ENCODE peak calls at places on chromosomes 13 and 19, in five cellular contexts. Z, F, W, O and N are unnamed samples.

GRCh38 chr13:71801781-71802180 is 65.2 kb downstream of the DACH1 start:
- DNase-seq in Z (no peak), F (no peak), W (no peak), O (no peak), N (no peak)

GRCh38 chr13:38228322-38228721 is 121.3 kb upstream of the UFM1 start:
- DNase-seq in Z (no peak), F (no peak), W (no peak), O (no peak), N (no peak)

GRCh38 chr19:2097330-2098327 is 914 bp downstream of the IZUMO4 start:
- DNase-seq in Z (no peak), F (no peak), W (no peak), O (no peak), N (no peak)

GRCh38 chr19:3234800-3235199 is 10.3 kb downstream of the CELF5 start:
- DNase-seq in Z (no peak), F (no peak), W (no peak), O (no peak), N (no peak)

GRCh38 chr13:71879129-71879535 is 12.1 kb upstream of the DACH1 start:
- DNase-seq in Z (no peak), F (peak), W (no peak), O (no peak), N (no peak)

GRCh38 chr13:114126789-114127472 is 5.5 kb downstream of the RASA3 start:
- DNase-seq in Z (no peak), F (no peak), W (no peak), O (no peak), N (no peak)

GRCh38 chr13:90622547-90622946 is 724.9 kb upstream of the MIR17HG start:
- DNase-seq in Z (no peak), F (no peak), W (no peak), O (no peak), N (no peak)

GRCh38 chr13:106561551-106562170 is 6.3 kb downstream of the ARGLU1 start:
- DNase-seq in Z (no peak), F (peak), W (no peak), O (no peak), N (no peak)

GRCh38 chr13:48949566-48950506 is 25.9 kb upstream of the FNDC3A start:
- DNase-seq in Z (no peak), F (no peak), W (no peak), O (no peak), N (no peak)

GRCh38 chr13:44237276-44237767 is 136.3 kb upstream of the SERP2 start:
- DNase-seq in Z (no peak), F (peak), W (peak), O (peak), N (peak)

GRCh38 chr19:19382118-19382517 is 23.4 kb upstream of the GATAD2A start:
- DNase-seq in Z (no peak), F (no peak), W (no peak), O (no peak), N (no peak)

GRCh38 chr19:14775855-14776254 is 2.5 kb downstream of the ADGRE2 start:
- DNase-seq in Z (no peak), F (no peak), W (no peak), O (peak), N (no peak)

GRCh38 chr13:48096670-48097069 is 1.8 kb upstream of the MED4 start:
- DNase-seq in Z (no peak), F (peak), W (no peak), O (no peak), N (no peak)

GRCh38 chr19:23792784-23793183 is 34.1 kb upstream of the ZNF681 start:
- DNase-seq in Z (no peak), F (no peak), W (no peak), O (no peak), N (no peak)

DNA sequence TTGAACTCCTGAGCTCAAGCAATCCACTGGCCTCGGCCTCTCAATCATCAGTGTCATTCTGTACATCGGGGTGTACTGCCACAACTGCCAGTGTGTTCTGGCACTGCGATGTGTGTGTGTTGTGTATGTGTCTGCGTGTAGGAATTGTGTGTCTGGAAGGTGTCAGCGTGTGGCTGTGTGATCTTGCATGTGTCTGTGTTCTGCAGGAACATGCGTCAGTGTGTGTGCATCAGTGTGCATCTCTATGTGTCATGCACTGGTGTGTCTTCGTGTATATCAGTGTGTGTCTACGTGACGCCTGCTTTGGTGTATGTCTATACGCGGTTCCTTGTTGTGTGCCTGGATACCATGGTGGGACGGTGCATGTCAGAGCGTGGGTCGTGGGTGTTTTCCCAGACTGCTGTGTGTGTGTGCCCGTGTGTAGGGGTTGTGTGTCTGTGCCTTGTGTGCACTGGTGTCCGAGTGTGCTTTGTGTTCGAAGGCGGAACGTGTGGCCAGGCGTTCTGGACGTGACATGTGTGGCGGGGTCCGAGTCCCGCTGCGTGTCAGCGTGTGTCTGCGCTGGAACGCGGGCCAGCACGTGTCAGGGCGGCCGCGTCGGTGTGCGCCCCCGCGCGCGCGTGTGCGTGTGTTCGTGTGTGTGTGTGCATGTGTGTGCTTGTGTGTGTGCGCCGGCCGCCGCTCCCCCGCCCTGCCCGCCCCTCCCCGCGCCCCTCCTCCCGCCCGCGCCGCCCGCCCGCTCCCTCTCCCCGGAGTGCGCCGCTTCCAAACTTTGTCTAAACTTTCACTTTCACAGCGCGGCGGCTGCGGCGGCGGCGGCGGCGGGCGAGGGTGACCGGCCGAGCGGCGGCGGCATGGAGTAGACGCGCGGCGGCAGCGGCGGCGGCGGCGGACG is at the start of gene NFIX:
- DNase-seq in Z (no peak), F (peak), W (peak), O (peak), N (no peak)
- H3K27ac ChIP-seq in Z (no peak), F (peak), W (peak), O (peak), N (no peak)

GRCh38 chr13:24080134-24080533 is 80.4 kb upstream of the SPATA13 start:
- DNase-seq in Z (no peak), F (no peak), W (no peak), O (no peak), N (no peak)
- TF ChIP-seq CTCF in Z (no peak), F (no peak), W (no peak), O (no peak), N (no peak)

GRCh38 chr13:40483601-40484000 is 182.8 kb downstream of the FOXO1 start:
- DNase-seq in Z (no peak), F (no peak), W (no peak), O (peak), N (no peak)
- H3K4me3 ChIP-seq in Z (no peak), F (no peak), W (no peak), O (no peak), N (no peak)

GRCh38 chr13:110263906-110264305 is 43.1 kb downstream of the COL4A1 start:
- DNase-seq in Z (no peak), F (peak), W (no peak), O (no peak), N (no peak)

GRCh38 chr13:110266431-110266809 is 40.5 kb downstream of the COL4A1 start:
- DNase-seq in Z (no peak), F (no peak), W (no peak), O (no peak), N (no peak)

GRCh38 chr13:110265682-110266430 is 41.1 kb downstream of the COL4A1 start:
- DNase-seq in Z (no peak), F (no peak), W (no peak), O (no peak), N (no peak)

GRCh38 chr13:110264685-110265275 is 42.2 kb downstream of the COL4A1 start:
- DNase-seq in Z (no peak), F (no peak), W (no peak), O (no peak), N (no peak)

GRCh38 chr13:110265341-110265681 is 41.6 kb downstream of the COL4A1 start:
- DNase-seq in Z (no peak), F (no peak), W (no peak), O (no peak), N (no peak)
- H3K27ac ChIP-seq in Z (no peak), F (no peak), W (no peak), O (no peak), N (no peak)

DNA sequence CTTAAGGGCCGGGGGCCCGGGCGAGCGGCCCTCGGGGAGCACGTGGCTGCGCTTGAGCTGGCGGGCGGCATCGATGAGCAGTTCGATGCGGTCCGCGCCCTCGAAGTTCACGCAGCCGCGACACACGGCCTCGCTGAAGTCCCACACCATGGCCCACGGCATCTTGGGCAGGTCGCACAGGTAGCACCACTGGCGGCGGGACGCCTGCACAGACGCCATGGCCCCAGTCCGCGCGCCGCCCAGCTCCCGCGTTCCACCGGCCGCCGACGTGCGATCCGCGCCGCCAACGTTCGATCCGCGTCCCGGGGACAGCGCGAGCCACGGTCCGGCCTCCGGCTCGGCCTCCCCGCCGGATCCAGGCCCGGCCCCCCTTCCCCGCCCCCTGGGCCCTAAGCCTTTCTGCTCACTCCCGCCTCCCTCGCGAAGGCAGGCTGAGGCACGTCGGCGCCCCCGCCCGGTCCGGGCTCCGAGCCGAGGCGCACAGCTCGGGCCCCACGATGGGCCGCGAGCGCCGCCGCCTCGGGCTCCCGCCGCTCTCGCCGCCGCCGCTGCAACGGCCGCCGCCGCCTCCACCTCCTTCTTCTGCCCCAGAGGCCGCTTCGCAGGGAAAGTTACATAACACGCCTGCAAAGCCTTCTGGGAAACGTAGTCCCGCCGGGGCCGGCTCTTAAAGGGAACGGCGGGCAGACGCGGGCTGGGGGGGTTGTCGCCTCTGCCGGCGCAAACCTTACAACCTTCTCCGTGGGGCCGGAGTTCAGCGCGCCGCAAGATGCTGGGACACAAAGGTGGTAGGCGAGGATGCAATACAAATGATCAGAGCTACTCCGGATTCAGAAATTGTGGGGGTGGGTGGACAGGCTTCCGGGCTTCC is at the start of gene IRF2BP1:
- DNase-seq in Z (peak), F (peak), W (peak), O (peak), N (peak)
- TF ChIP-seq CTCF in Z (no peak), F (no peak), W (no peak), O (no peak), N (no peak)

GRCh38 chr19:30307191-30307974 is 64.8 kb upstream of the ZNF536 start:
- DNase-seq in Z (no peak), F (no peak), W (no peak), O (no peak), N (no peak)

GRCh38 chr19:30303131-30303654 is 69.0 kb upstream of the ZNF536 start:
- DNase-seq in Z (no peak), F (no peak), W (no peak), O (no peak), N (no peak)

GRCh38 chr19:30302076-30302475 is 70.1 kb upstream of the ZNF536 start:
- DNase-seq in Z (no peak), F (no peak), W (no peak), O (no peak), N (no peak)

GRCh38 chr19:30304540-30304939 is 67.6 kb upstream of the ZNF536 start:
- DNase-seq in Z (no peak), F (no peak), W (no peak), O (no peak), N (no peak)

DNA sequence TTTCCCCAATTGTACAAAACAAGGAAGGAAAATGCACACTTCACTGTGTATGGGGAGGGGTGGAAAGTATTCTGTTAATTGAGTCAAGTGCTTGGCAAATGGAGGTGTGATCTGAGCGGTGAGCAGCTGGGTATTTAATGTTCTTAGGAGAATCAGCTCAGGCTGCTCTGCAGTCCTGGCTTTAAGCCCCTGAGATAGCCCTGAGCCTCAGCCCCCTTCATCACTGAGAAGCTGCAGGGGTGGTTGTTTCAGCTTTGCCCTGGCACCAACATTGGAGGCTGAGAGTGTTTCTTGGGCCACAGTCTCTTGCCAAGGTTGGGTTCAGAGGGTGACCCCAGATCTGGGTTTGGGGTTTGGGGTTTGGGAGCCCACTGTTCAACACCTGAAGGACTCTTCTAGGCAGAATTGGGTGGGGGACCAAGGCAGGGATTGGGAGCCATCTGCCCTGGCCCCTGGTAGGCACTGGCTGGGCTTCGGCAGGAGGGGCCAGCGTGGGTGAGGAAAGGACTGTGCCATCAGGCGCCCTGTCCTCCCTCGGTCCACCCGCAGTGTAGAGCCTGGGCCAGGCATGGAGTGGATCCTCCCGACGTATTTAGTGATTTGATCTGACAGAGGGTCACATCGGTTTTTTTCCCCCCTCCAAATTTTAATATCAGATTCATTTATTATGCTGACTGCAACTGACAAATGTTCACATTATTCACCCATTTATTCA is 66.7 kb upstream of the ZNF536 start:
- DNase-seq in Z (no peak), F (no peak), W (no peak), O (no peak), N (no peak)
- H3K4me3 ChIP-seq in Z (no peak), F (no peak), W (no peak), O (no peak), N (no peak)